ENCODE peak calls at places on chromosomes 11 and 22, in four cellular contexts. One of them, this sample, is unnamed.

GRCh38 chr11:116278076-116278475 is 494.7 kb downstream of the BUD13 start:
- DNase-seq in AG04450: no peak
- DNase-seq in right cardiac atrium: no peak
- DNase-seq in mammary epithelial cell: no peak
- DNase-seq in this sample: no peak

GRCh38 chr11:126790550-126790981 is 210.0 kb downstream of the KIRREL3 start:
- DNase-seq in mammary epithelial cell: peak; percentile 8
- DNase-seq in AG04450: peak; percentile 88
- DNase-seq in right cardiac atrium: no peak
- DNase-seq in this sample: peak; percentile 81

GRCh38 chr22:24424901-24425775 is 2.3 kb upstream of the ADORA2A start:
- DNase-seq in mammary epithelial cell: no peak
- DNase-seq in right cardiac atrium: peak; percentile 66
- DNase-seq in AG04450: no peak
- DNase-seq in this sample: no peak

GRCh38 chr11:76823481-76824028 is 37.2 kb upstream of the ACER3 start:
- DNase-seq in AG04450: no peak
- DNase-seq in right cardiac atrium: no peak
- DNase-seq in mammary epithelial cell: peak; percentile 81
- DNase-seq in this sample: peak; percentile 82

GRCh38 chr11:128501008-128501407 is 86.3 kb downstream of the ETS1 start:
- DNase-seq in mammary epithelial cell: no peak
- DNase-seq in AG04450: no peak
- DNase-seq in right cardiac atrium: no peak
- DNase-seq in this sample: no peak

GRCh38 chr11:77065878-77066228 is 918 bp upstream of the CAPN5 start:
- DNase-seq in AG04450: no peak
- DNase-seq in mammary epithelial cell: no peak
- DNase-seq in right cardiac atrium: peak; percentile 71
- DNase-seq in this sample: no peak

GRCh38 chr11:114832532-114833125 is 154.3 kb downstream of the NXPE2 start:
- DNase-seq in AG04450: no peak
- DNase-seq in right cardiac atrium: no peak
- DNase-seq in mammary epithelial cell: no peak
- DNase-seq in this sample: no peak

GRCh38 chr22:38724176-38724575 is 18.4 kb downstream of the GTPBP1 start:
- DNase-seq in mammary epithelial cell: no peak
- DNase-seq in right cardiac atrium: peak; percentile 18
- DNase-seq in AG04450: no peak
- DNase-seq in this sample: no peak

GRCh38 chr11:95088946-95089619 is 563 bp upstream of the ENDOD1 start:
- DNase-seq in AG04450: no peak
- DNase-seq in mammary epithelial cell: no peak
- DNase-seq in right cardiac atrium: no peak
- DNase-seq in this sample: no peak

GRCh38 chr11:57163160-57163868 is 18.4 kb upstream of the LRRC55 start:
- DNase-seq in AG04450: no peak
- DNase-seq in right cardiac atrium: no peak
- DNase-seq in mammary epithelial cell: no peak
- DNase-seq in this sample: no peak

GRCh38 chr11:96235725-96236124 is 107.3 kb downstream of the MAML2 start:
- DNase-seq in mammary epithelial cell: no peak
- DNase-seq in right cardiac atrium: no peak
- DNase-seq in AG04450: no peak
- DNase-seq in this sample: no peak

GRCh38 chr11:70068345-70068744 is 9.8 kb upstream of the ANO1 start:
- DNase-seq in right cardiac atrium: no peak
- DNase-seq in mammary epithelial cell: no peak
- DNase-seq in AG04450: no peak
- DNase-seq in this sample: no peak

GRCh38 chr22:50737728-50738648 is at the start of gene ACR:
- DNase-seq in right cardiac atrium: peak; percentile 12
- DNase-seq in AG04450: no peak
- DNase-seq in mammary epithelial cell: no peak
- DNase-seq in this sample: no peak

GRCh38 chr11:15568440-15568839 is 453.7 kb downstream of the INSC start:
- DNase-seq in AG04450: no peak
- DNase-seq in mammary epithelial cell: no peak
- DNase-seq in right cardiac atrium: no peak
- DNase-seq in this sample: no peak

GRCh38 chr22:27090595-27090994 is 433.2 kb downstream of the MIAT start:
- DNase-seq in mammary epithelial cell: no peak
- DNase-seq in AG04450: no peak
- DNase-seq in right cardiac atrium: no peak
- DNase-seq in this sample: no peak

GRCh38 chr11:94948070-94948617 is 25.2 kb downstream of the CWC15 start:
- DNase-seq in mammary epithelial cell: peak; percentile 13
- DNase-seq in AG04450: no peak
- DNase-seq in right cardiac atrium: no peak
- DNase-seq in this sample: no peak

GRCh38 chr11:112304914-112305313 is 44.3 kb upstream of the PLET1 start:
- DNase-seq in AG04450: no peak
- DNase-seq in mammary epithelial cell: no peak
- DNase-seq in right cardiac atrium: no peak
- DNase-seq in this sample: no peak

GRCh38 chr11:75474240-75474639 is 41.2 kb upstream of the KLHL35 start:
- DNase-seq in mammary epithelial cell: no peak
- DNase-seq in right cardiac atrium: no peak
- DNase-seq in AG04450: no peak
- DNase-seq in this sample: no peak

GRCh38 chr22:39498802-39499201 is 3.3 kb upstream of the MIEF1 start:
- DNase-seq in right cardiac atrium: no peak
- DNase-seq in mammary epithelial cell: no peak
- DNase-seq in AG04450: no peak
- DNase-seq in this sample: no peak

GRCh38 chr11:111917312-111917711 is 1.4 kb upstream of the C11orf52 start:
- DNase-seq in AG04450: no peak
- DNase-seq in right cardiac atrium: no peak
- DNase-seq in mammary epithelial cell: no peak
- DNase-seq in this sample: no peak

GRCh38 chr11:133830931-133831907 is 14.1 kb downstream of the SPATA19 start:
- DNase-seq in right cardiac atrium: no peak
- DNase-seq in AG04450: no peak
- DNase-seq in mammary epithelial cell: no peak
- DNase-seq in this sample: no peak

GRCh38 chr11:8605956-8606355 is 11.9 kb upstream of the STK33 start:
- DNase-seq in mammary epithelial cell: no peak
- DNase-seq in right cardiac atrium: no peak
- DNase-seq in AG04450: no peak
- DNase-seq in this sample: no peak

GRCh38 chr11:23233075-23233474 is 372.8 kb upstream of the CCDC179 start:
- DNase-seq in AG04450: no peak
- DNase-seq in right cardiac atrium: no peak
- DNase-seq in mammary epithelial cell: peak; percentile 4
- DNase-seq in this sample: no peak

GRCh38 chr22:49911881-49912625 is 6.2 kb downstream of the ALG12 start:
- DNase-seq in right cardiac atrium: peak; percentile 35
- DNase-seq in mammary epithelial cell: no peak
- DNase-seq in AG04450: no peak
- DNase-seq in this sample: no peak

GRCh38 chr11:77102246-77103210 is at the start of gene OMP:
- DNase-seq in right cardiac atrium: peak; percentile 33
- DNase-seq in mammary epithelial cell: no peak
- DNase-seq in AG04450: no peak
- DNase-seq in this sample: no peak

DNA sequence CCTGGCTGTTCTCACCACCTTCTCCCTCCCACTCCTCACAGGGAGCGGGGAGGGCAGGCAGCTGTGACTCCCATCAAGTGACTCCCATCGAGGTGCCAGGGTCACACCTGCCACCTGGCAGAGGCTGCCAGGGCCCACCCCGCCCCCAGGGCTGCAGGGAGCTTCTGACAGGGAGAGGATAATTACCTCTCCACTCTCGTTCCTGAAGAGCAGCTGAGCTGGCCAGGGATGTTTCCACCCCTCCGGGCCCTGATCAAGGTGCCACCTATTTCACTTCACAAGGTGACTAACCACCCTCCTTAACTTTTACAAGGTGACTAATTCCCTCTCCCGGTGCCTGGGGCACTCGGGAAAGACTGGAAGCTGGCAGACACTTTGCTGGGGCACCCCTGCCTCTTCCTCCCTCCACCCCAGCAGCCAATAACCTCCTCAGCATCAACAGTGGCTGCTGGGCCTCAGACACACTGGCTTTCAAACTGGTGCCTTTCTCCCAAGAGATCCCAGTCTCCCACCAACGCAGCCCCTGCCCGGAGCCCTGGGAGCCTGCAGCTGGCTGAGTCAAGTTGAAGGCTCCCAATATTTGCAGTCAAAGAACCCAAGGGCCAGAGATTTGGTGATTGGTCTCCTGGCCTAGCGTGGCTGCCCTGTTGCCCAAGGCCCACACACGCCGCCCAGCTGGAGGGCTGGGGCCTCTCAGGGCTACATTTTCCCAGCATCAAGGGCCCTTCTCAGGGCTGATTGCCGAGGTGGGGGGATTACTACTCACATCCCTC is 22.0 kb upstream of the MYRF start:
- DNase-seq in AG04450: no peak
- DNase-seq in mammary epithelial cell: peak; percentile 95
- DNase-seq in right cardiac atrium: no peak
- DNase-seq in this sample: no peak
- H3K27me3 ChIP-seq in AG04450: no peaks in the 10 kb centered on the region
- H3K27me3 ChIP-seq in mammary epithelial cell: no peaks in the 10 kb centered on the region
- H3K27me3 ChIP-seq in right cardiac atrium: no peaks in the 10 kb centered on the region
- H3K27me3 ChIP-seq in this sample: no peaks in the 10 kb centered on the region

GRCh38 chr11:1734571-1735081 is 15.8 kb downstream of the IFITM10 start:
- DNase-seq in mammary epithelial cell: no peak
- DNase-seq in AG04450: no peak
- DNase-seq in right cardiac atrium: no peak
- DNase-seq in this sample: no peak

GRCh38 chr11:1733716-1734351 is 16.6 kb downstream of the IFITM10 start:
- DNase-seq in AG04450: no peak
- DNase-seq in right cardiac atrium: no peak
- DNase-seq in mammary epithelial cell: peak; percentile 24
- DNase-seq in this sample: no peak

GRCh38 chr11:1731451-1732059 is 18.8 kb downstream of the IFITM10 start:
- DNase-seq in right cardiac atrium: no peak
- DNase-seq in AG04450: no peak
- DNase-seq in mammary epithelial cell: no peak
- DNase-seq in this sample: no peak

GRCh38 chr11:1733009-1733715 is 17.2 kb downstream of the IFITM10 start:
- DNase-seq in mammary epithelial cell: peak; percentile 46
- DNase-seq in right cardiac atrium: no peak
- DNase-seq in AG04450: no peak
- DNase-seq in this sample: no peak

GRCh38 chr11:1732421-1733008 is 17.9 kb downstream of the IFITM10 start:
- DNase-seq in mammary epithelial cell: peak; percentile 34
- DNase-seq in AG04450: no peak
- DNase-seq in right cardiac atrium: no peak
- DNase-seq in this sample: no peak
- H3K27me3 ChIP-seq in mammary epithelial cell: no peaks in the 10 kb centered on the region
- H3K27me3 ChIP-seq in AG04450: peaks cover 18% of the 10 kb centered on the region
- H3K27me3 ChIP-seq in right cardiac atrium: no peaks in the 10 kb centered on the region
- H3K27me3 ChIP-seq in this sample: no peaks in the 10 kb centered on the region

GRCh38 chr22:44408227-44409192 is 89.5 kb downstream of the RTL6 start:
- DNase-seq in mammary epithelial cell: no peak
- DNase-seq in AG04450: no peak
- DNase-seq in right cardiac atrium: peak; percentile 32
- DNase-seq in this sample: no peak

GRCh38 chr22:44410396-44411056 is 87.5 kb downstream of the RTL6 start:
- DNase-seq in right cardiac atrium: peak; percentile 70
- DNase-seq in AG04450: no peak
- DNase-seq in mammary epithelial cell: no peak
- DNase-seq in this sample: no peak

GRCh38 chr22:44411226-44412135 is 86.6 kb downstream of the RTL6 start:
- DNase-seq in AG04450: no peak
- DNase-seq in right cardiac atrium: no peak
- DNase-seq in mammary epithelial cell: no peak
- DNase-seq in this sample: no peak

GRCh38 chr22:44409211-44409648 is 88.8 kb downstream of the RTL6 start:
- DNase-seq in right cardiac atrium: peak; percentile 26
- DNase-seq in AG04450: no peak
- DNase-seq in mammary epithelial cell: no peak
- DNase-seq in this sample: no peak

DNA sequence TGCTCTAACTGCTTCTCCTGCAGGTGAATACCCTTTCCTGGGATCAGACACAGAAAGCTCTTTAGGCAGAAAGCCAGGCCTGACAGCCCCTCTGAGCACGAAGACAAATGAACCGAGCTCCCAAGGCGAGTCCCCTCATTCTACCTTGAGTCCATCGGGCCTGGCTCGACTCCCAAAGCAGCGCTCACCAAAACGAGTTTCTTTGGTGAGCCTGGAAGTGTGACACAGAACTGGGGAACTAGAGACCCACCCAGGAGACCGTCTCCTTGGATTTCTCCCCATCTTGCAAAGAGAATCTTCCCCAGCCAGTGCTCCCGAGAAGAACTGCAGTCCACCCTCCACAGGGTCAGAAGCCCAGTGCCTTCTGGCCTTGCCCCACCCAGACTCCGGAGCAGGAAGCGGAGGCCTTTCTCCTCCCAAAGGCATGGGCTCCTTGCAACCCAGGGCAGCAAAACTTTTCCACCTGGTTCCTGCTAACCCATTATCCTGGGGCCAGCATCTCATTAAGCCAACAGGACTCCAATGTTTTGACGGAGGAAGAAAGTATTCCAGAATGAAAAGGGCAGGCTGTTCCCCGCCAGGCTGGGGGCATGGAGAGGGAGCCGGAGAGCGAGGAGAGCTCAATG is 88.2 kb downstream of the RTL6 start:
- DNase-seq in right cardiac atrium: peak; percentile 14
- DNase-seq in AG04450: no peak
- DNase-seq in mammary epithelial cell: no peak
- DNase-seq in this sample: no peak
- H3K27me3 ChIP-seq in right cardiac atrium: no peaks in the 10 kb centered on the region
- H3K27me3 ChIP-seq in AG04450: peaks cover 12% of the 10 kb centered on the region
- H3K27me3 ChIP-seq in mammary epithelial cell: peaks cover 7% of the 10 kb centered on the region
- H3K27me3 ChIP-seq in this sample: no peaks in the 10 kb centered on the region

GRCh38 chr11:131692961-131693360 is 322.5 kb downstream of the NTM start:
- DNase-seq in AG04450: no peak
- DNase-seq in right cardiac atrium: no peak
- DNase-seq in mammary epithelial cell: no peak
- DNase-seq in this sample: no peak

GRCh38 chr11:131693756-131694155 is 323.3 kb downstream of the NTM start:
- DNase-seq in AG04450: no peak
- DNase-seq in mammary epithelial cell: no peak
- DNase-seq in right cardiac atrium: no peak
- DNase-seq in this sample: no peak

GRCh38 chr11:131690776-131691557 is 320.6 kb downstream of the NTM start:
- DNase-seq in AG04450: no peak
- DNase-seq in mammary epithelial cell: no peak
- DNase-seq in right cardiac atrium: peak; percentile 70
- DNase-seq in this sample: no peak

GRCh38 chr11:131691558-131692041 is 321.2 kb downstream of the NTM start:
- DNase-seq in right cardiac atrium: no peak
- DNase-seq in AG04450: no peak
- DNase-seq in mammary epithelial cell: peak; percentile 58
- DNase-seq in this sample: no peak

DNA sequence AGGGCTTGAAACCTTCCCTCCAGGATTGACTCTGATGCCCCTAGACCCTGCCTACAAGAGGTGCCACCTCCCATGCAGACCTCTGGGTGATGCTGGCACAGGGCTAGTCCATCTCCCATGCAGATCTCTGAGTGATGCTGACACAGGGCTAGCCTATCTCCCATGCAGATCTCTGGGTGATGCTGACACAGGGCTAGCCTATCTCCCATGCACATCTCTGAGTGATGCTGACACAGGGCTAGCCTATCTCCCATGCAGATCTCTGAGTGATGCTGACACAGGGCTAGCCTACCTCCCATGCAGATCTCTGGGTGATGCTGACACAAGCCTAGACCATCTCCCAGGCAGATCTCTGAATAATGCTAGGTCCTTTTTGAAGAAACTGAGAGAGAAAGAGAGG is 321.7 kb downstream of the NTM start:
- DNase-seq in AG04450: no peak
- DNase-seq in right cardiac atrium: no peak
- DNase-seq in mammary epithelial cell: no peak
- DNase-seq in this sample: no peak
- H3K27me3 ChIP-seq in AG04450: no peaks in the 10 kb centered on the region
- H3K27me3 ChIP-seq in right cardiac atrium: no peaks in the 10 kb centered on the region
- H3K27me3 ChIP-seq in mammary epithelial cell: no peaks in the 10 kb centered on the region
- H3K27me3 ChIP-seq in this sample: no peaks in the 10 kb centered on the region